ENCODE peak calls at places on chromosomes 13 and 19, in six cellular contexts. Q, L, C, B, A and S are unnamed samples.

GRCh38 chr13:110345266-110345665 is 38.2 kb downstream of the COL4A2 start:
- DNase-seq in Q (no peak), L (no peak), C (no peak), B (peak), A (no peak), S (no peak)

GRCh38 chr13:83057119-83057518 is 825.2 kb downstream of the SLITRK1 start:
- DNase-seq in Q (no peak), L (no peak), C (no peak), B (no peak), A (no peak), S (no peak)

GRCh38 chr13:29749401-29750177 is 100.8 kb downstream of the UBL3 start:
- DNase-seq in Q (no peak), L (no peak), C (no peak), B (no peak), A (no peak), S (no peak)

GRCh38 chr13:39040206-39040605 is 1.9 kb downstream of the NHLRC3 start:
- DNase-seq in Q (no peak), L (no peak), C (no peak), B (no peak), A (no peak), S (no peak)

GRCh38 chr19:54339646-54340358 is 840 bp upstream of the LILRA4 start:
- DNase-seq in Q (no peak), L (no peak), C (no peak), B (no peak), A (no peak), S (no peak)

GRCh38 chr19:6930190-6930589 is 42.8 kb downstream of the ADGRE1 start:
- DNase-seq in Q (no peak), L (no peak), C (no peak), B (no peak), A (no peak), S (no peak)

GRCh38 chr13:104106705-104107393 is 1040.6 kb upstream of the SLC10A2 start:
- DNase-seq in Q (no peak), L (no peak), C (no peak), B (no peak), A (no peak), S (no peak)

GRCh38 chr13:23432589-23432988 is 913 bp downstream of the SACS start:
- DNase-seq in Q (peak), L (no peak), C (no peak), B (no peak), A (no peak), S (no peak)

GRCh38 chr13:111876506-111876905 is 190.4 kb upstream of the SOX1 start:
- DNase-seq in Q (no peak), L (no peak), C (no peak), B (no peak), A (no peak), S (no peak)

GRCh38 chr13:103067751-103068563 is 1.7 kb upstream of the SLC10A2 start:
- DNase-seq in Q (no peak), L (no peak), C (no peak), B (no peak), A (no peak), S (no peak)

GRCh38 chr13:23888658-23889597 is at the start of gene MIPEP:
- DNase-seq in Q (peak), L (peak), C (peak), B (peak), A (peak), S (peak)

GRCh38 chr13:110136660-110137585 is 170.0 kb downstream of the COL4A1 start:
- DNase-seq in Q (peak), L (no peak), C (no peak), B (peak), A (no peak), S (no peak)

GRCh38 chr19:19149402-19149801 is 11.1 kb upstream of the TMEM161A start:
- DNase-seq in Q (no peak), L (no peak), C (no peak), B (no peak), A (no peak), S (no peak)

GRCh38 chr19:7658219-7658686 is 10.6 kb upstream of the RETN start:
- DNase-seq in Q (no peak), L (no peak), C (no peak), B (no peak), A (no peak), S (no peak)

GRCh38 chr13:47334173-47334572 is 437.3 kb upstream of the HTR2A start:
- DNase-seq in Q (no peak), L (no peak), C (no peak), B (no peak), A (no peak), S (no peak)

GRCh38 chr19:55005684-55006488 is 32.2 kb downstream of the GP6 start:
- DNase-seq in Q (peak), L (no peak), C (no peak), B (no peak), A (no peak), S (no peak)

GRCh38 chr19:7013678-7014077 is 7.6 kb downstream of the MBD3L2B start:
- DNase-seq in Q (no peak), L (no peak), C (no peak), B (peak), A (no peak), S (no peak)

GRCh38 chr13:52459668-52460067 is 4.4 kb downstream of the CKAP2 start:
- DNase-seq in Q (no peak), L (no peak), C (no peak), B (no peak), A (no peak), S (no peak)

GRCh38 chr13:73133536-73133935 is 74.7 kb downstream of the KLF5 start:
- DNase-seq in Q (no peak), L (no peak), C (no peak), B (no peak), A (no peak), S (no peak)

GRCh38 chr19:15595069-15595468 is 19.9 kb upstream of the CYP4F8 start:
- DNase-seq in Q (no peak), L (no peak), C (no peak), B (no peak), A (no peak), S (no peak)

GRCh38 chr13:96710166-96710866 is 284.0 kb downstream of the OXGR1 start:
- DNase-seq in Q (no peak), L (no peak), C (no peak), B (no peak), A (peak), S (no peak)

GRCh38 chr13:97477824-97478223 is 43.9 kb downstream of the RAP2A start:
- DNase-seq in Q (no peak), L (no peak), C (no peak), B (no peak), A (no peak), S (no peak)

GRCh38 chr13:113186061-113186900 is 22.2 kb downstream of the PCID2 start:
- DNase-seq in Q (no peak), L (no peak), C (no peak), B (no peak), A (no peak), S (no peak)

GRCh38 chr19:2253106-2254051 is 2.8 kb downstream of the JSRP1 start:
- DNase-seq in Q (no peak), L (no peak), C (no peak), B (no peak), A (no peak), S (no peak)

GRCh38 chr13:47184311-47184710 is 287.5 kb upstream of the HTR2A start:
- DNase-seq in Q (no peak), L (no peak), C (no peak), B (no peak), A (no peak), S (no peak)

GRCh38 chr13:52414963-52415362 is 9.0 kb upstream of the THSD1 start:
- DNase-seq in Q (no peak), L (no peak), C (no peak), B (no peak), A (no peak), S (no peak)

GRCh38 chr13:100254002-100254401 is 165.1 kb downstream of the PCCA start:
- DNase-seq in Q (no peak), L (no peak), C (no peak), B (no peak), A (no peak), S (no peak)

GRCh38 chr19:50817941-50818858 is 5.4 kb downstream of the KLK1 start:
- DNase-seq in Q (peak), L (peak), C (peak), B (no peak), A (peak), S (no peak)

GRCh38 chr13:114161028-114161556 is 18.0 kb upstream of the CFAP97D2 start:
- DNase-seq in Q (no peak), L (no peak), C (no peak), B (no peak), A (no peak), S (no peak)

GRCh38 chr13:45034342-45034741 is 45.0 kb downstream of the GPALPP1 start:
- DNase-seq in Q (no peak), L (no peak), C (no peak), B (no peak), A (no peak), S (no peak)